ENCODE peak calls at places on chromosomes 6 and 20, in four cellular contexts. One of them, this sample, is unnamed.
A peak's percentile ranks its signal among the peaks of the same experiment; 100 is the strongest.

GRCh38 chr20:63033635-63034510 is 27.1 kb upstream of the BHLHE23 start:
- DNase-seq in left ventricle myocardium inferior: peak; percentile 1
- DNase-seq in memory B cell: no peak
- DNase-seq in NCI-H774: no peak
- DNase-seq in this sample: no peak

GRCh38 chr20:199996-200395 is 10.5 kb upstream of the DEFB128 start:
- DNase-seq in left ventricle myocardium inferior: no peak
- DNase-seq in memory B cell: no peak
- DNase-seq in NCI-H774: no peak
- DNase-seq in this sample: no peak

GRCh38 chr20:1871807-1872455 is 23.3 kb upstream of the SIRPA start:
- DNase-seq in left ventricle myocardium inferior: no peak
- DNase-seq in memory B cell: no peak
- DNase-seq in NCI-H774: no peak
- DNase-seq in this sample: no peak

GRCh38 chr20:32986331-32986966 is 17.8 kb downstream of the SUN5 start:
- DNase-seq in left ventricle myocardium inferior: no peak
- DNase-seq in memory B cell: no peak
- DNase-seq in NCI-H774: no peak
- DNase-seq in this sample: no peak

GRCh38 chr20:41361757-41362747 is 4.6 kb downstream of the EMILIN3 start:
- DNase-seq in left ventricle myocardium inferior: no peak
- DNase-seq in memory B cell: no peak
- DNase-seq in NCI-H774: no peak
- DNase-seq in this sample: no peak

GRCh38 chr6:33914519-33915120 is 110.8 kb upstream of the MLN start:
- DNase-seq in left ventricle myocardium inferior: no peak
- DNase-seq in memory B cell: peak; percentile 41
- DNase-seq in NCI-H774: no peak
- DNase-seq in this sample: no peak

GRCh38 chr6:43944908-43945777 is 175.1 kb downstream of the VEGFA start:
- DNase-seq in left ventricle myocardium inferior: no peak
- DNase-seq in memory B cell: no peak
- DNase-seq in NCI-H774: no peak
- DNase-seq in this sample: no peak

GRCh38 chr6:16851044-16851540 is 89.8 kb upstream of the ATXN1 start:
- DNase-seq in left ventricle myocardium inferior: no peak
- DNase-seq in memory B cell: no peak
- DNase-seq in NCI-H774: no peak
- DNase-seq in this sample: no peak